ENCODE peak calls at places on chromosome 2, in nine cellular contexts. C is trophoblast cell, W is neuronal stem cell, K is neural progenitor cell, H is heart right ventricle, R is MM.1S, A is adrenal gland, T is SJSA1, F is heart left ventricle. B is an unnamed sample. For H3K9me3 and H3K4me1, the result is how much of the 10 kb centered on the place peaks cover.

GRCh38 chr2:155485141-155485842 is 786.8 kb downstream of the KCNJ3 start:
- DNase-seq in K (no peak), W (no peak), R (no peak), F (no peak), T (no peak), A (no peak), C (no peak), H (no peak), B (no peak)

GRCh38 chr2:43192039-43192438 is 34.4 kb downstream of the ZFP36L2 start:
- DNase-seq in H (no peak), K (no peak), C (no peak), T (no peak), A (no peak), F (no peak), R (peak), W (no peak), B (no peak)

GRCh38 chr2:14632133-14632936 is at the start of gene LRATD1:
- DNase-seq in K (peak), H (peak), A (peak), W (peak), F (peak), R (no peak), C (peak), T (no peak), B (peak)

GRCh38 chr2:147844691-147845607 is at the start of gene ACVR2A:
- DNase-seq in K (peak), R (peak), H (peak), F (peak), C (peak), T (peak), A (peak), W (peak), B (peak)

GRCh38 chr2:215529271-215529670 is 93.4 kb upstream of the FN1 start:
- DNase-seq in F (no peak), T (no peak), R (no peak), C (peak), W (no peak), A (no peak), K (no peak), H (no peak), B (no peak)

GRCh38 chr2:30273574-30273929 is 42.2 kb downstream of the LBH start:
- DNase-seq in H (no peak), K (no peak), W (no peak), T (no peak), A (no peak), R (no peak), F (no peak), C (peak), B (no peak)

GRCh38 chr2:152582081-152582480 is 135.2 kb downstream of the PRPF40A start:
- DNase-seq in F (no peak), A (no peak), H (no peak), C (no peak), K (no peak), W (no peak), T (no peak), R (no peak), B (no peak)

GRCh38 chr2:27891063-27891819 is 712 bp downstream of the BABAM2 start:
- DNase-seq in R (peak), C (peak), H (peak), T (no peak), K (peak), F (peak), W (peak), A (peak), B (peak)

GRCh38 chr2:106366145-106366544 is 102.1 kb downstream of the RGPD3 start:
- DNase-seq in T (no peak), H (no peak), A (no peak), K (no peak), W (no peak), R (no peak), C (no peak), F (no peak), B (no peak)

GRCh38 chr2:39150890-39151497 is 30.1 kb upstream of the SOS1 start:
- DNase-seq in H (no peak), C (no peak), W (no peak), K (no peak), F (no peak), A (no peak), T (no peak), R (no peak), B (no peak)

GRCh38 chr2:18795881-18796280 is 206.5 kb upstream of the NT5C1B start:
- DNase-seq in T (no peak), R (no peak), H (no peak), C (no peak), F (no peak), A (no peak), W (no peak), K (no peak), B (no peak)

GRCh38 chr2:211216221-211216620 is 659.8 kb downstream of the CPS1 start:
- DNase-seq in R (peak), W (no peak), A (no peak), K (peak), H (no peak), T (no peak), F (no peak), C (peak), B (no peak)

GRCh38 chr2:74414913-74415761 is 6.3 kb downstream of the C2orf81 start:
- DNase-seq in R (no peak), A (no peak), H (peak), K (no peak), F (peak), W (no peak), T (no peak), C (no peak), B (peak)

GRCh38 chr2:28445448-28446258 is 50.2 kb upstream of the PLB1 start:
- DNase-seq in K (no peak), R (no peak), T (peak), F (peak), H (no peak), C (peak), A (peak), W (no peak), B (peak)

GRCh38 chr2:158305501-158305900 is 151.1 kb downstream of the CCDC148 start:
- DNase-seq in T (no peak), R (no peak), A (no peak), W (no peak), F (no peak), H (no peak), C (peak), K (no peak), B (no peak)

GRCh38 chr2:177585234-177585863 is 192.8 kb downstream of the AGPS start:
- DNase-seq in F (peak), K (no peak), R (no peak), A (no peak), T (no peak), H (peak), W (no peak), C (no peak), B (no peak)

GRCh38 chr2:170457742-170458141 is 257.4 kb upstream of the SP5 start:
- DNase-seq in F (no peak), W (no peak), K (no peak), A (no peak), H (no peak), C (no peak), R (no peak), T (no peak), B (no peak)

GRCh38 chr2:67374481-67374880 is 22.7 kb upstream of the ETAA1 start:
- DNase-seq in R (no peak), C (peak), W (no peak), H (no peak), F (no peak), A (no peak), T (no peak), K (no peak), B (no peak)

GRCh38 chr2:218021536-218022071 is 18.8 kb upstream of the TNS1 start:
- DNase-seq in F (peak), H (peak), A (no peak), R (no peak), C (no peak), K (no peak), W (no peak), T (no peak), B (peak)
- H3K9me3 ChIP-seq in F (under half), H (under half), A (under half), R (under half), C (under half), K (under half), W (under half), T (under half), B (under half)

DNA sequence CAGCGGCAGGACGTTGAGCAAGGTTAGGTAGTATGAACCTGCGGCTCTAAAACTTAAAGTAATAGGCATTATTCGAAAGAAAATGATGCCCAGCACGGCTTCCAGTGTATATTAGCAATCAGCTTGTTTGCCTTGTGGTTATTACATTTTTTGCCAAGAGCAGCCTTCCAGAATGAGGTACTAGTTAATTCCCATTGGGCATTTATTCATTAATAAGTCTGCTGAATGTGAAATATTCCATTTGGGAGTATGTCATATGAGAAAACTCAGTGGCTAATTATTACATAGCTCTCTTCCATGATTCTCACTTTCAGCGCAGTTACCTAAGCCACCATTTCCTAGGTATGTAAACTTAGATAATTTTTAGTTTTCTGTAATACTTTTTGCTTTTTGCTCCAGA is 12.9 kb downstream of the CRIM1 start:
- DNase-seq in R (no peak), T (no peak), A (no peak), H (no peak), C (no peak), W (no peak), K (no peak), F (no peak), B (no peak)
- H3K4me1 ChIP-seq in R (under half), T (half or more), A (under half), H (half or more), C (under half), W (under half), K (half or more), F (half or more), B (half or more)

DNA sequence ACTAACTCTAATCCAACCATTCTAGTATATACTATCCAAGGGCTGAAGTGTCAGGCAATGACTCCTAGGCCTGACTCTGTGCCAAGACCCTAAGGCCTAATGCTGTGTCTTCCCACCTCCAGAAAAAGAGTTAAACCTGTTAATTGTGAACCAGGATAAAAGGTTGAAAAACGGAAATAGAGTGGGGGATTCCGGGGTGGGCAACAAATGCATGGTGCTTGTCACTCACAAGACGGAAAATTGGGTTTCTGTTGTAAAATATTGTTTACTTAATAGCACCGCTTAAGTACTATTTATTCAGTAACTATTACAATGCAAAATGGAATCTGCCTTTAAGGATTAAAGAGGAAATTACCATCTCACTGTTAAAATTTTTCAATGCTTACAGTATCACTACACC is 3.2 kb downstream of the STK17B start:
- DNase-seq in R (no peak), A (no peak), K (no peak), H (no peak), W (no peak), F (no peak), C (no peak), T (peak), B (no peak)
- H3K4me3 ChIP-seq in R (peak), A (peak), K (no peak), H (peak), W (no peak), F (no peak), C (no peak), T (no peak), B (peak)

DNA sequence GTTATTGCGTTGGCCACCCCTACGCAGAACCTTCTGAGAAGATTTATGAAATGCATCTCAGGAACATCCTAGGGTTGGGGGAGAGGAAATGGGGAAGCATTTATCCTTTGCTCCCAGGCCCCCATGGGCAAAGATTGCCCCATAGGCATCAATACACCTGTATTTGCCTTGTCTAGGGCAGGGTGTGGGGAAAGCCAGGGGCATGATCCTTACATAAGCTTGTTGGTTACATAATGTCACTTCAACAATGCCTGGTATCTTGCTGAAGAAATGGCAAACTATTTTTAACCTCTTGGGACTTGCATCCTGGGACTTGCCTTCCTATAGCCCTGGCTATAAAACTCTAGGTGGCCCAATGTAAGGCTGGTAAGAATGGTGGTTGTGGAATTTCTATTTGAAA is 53.9 kb upstream of the SPRED2 start:
- DNase-seq in K (no peak), C (peak), H (no peak), R (no peak), T (no peak), F (no peak), A (no peak), W (no peak), B (no peak)
- H3K9me3 ChIP-seq in K (under half), C (under half), H (under half), R (under half), T (under half), F (under half), A (under half), W (under half), B (under half)

GRCh38 chr2:160363961-160364733 is 129.5 kb downstream of the RBMS1 start:
- DNase-seq in T (peak), A (no peak), K (no peak), H (no peak), C (no peak), F (no peak), W (no peak), R (no peak), B (no peak)
- H3K4me1 ChIP-seq in T (half or more), A (half or more), K (under half), H (half or more), C (under half), F (half or more), W (under half), R (under half), B (half or more)

DNA sequence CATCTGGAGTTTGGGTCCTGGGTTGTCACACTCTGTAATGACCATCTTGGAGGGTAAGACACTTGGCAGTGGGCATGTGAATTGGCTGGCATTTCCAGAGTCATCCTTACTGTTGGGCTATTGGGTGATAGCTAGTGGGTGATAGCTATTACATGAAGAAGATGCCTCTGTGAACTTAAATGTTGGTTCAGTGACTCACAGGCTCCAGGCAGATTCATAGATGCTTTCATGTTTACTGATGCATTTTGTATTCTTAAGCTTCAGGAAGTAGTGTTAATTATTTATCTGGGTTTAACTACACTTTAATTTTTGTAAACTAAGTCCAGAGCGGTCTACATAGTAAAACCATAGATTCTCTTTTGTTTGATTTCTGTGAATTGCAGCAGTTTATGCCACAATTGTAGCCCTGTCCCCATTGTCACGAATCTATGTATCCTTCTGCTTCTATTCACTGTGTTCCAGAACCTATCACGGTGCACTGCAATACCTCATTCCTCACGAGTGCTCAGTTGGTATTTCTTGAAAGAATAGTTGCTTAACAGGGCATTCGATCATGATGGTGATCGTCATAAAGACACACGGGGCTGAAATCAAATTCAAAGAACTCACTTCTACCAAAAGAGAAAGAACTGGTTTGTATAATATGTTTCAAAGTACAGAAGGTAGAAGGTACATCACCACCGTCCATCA is 79.7 kb downstream of the GBX2 start:
- DNase-seq in A (no peak), H (no peak), F (no peak), K (no peak), T (peak), W (no peak), R (no peak), C (no peak), B (no peak)
- H3K4me3 ChIP-seq in A (no peak), H (no peak), F (no peak), K (no peak), T (no peak), W (no peak), R (no peak), C (no peak), B (no peak)

GRCh38 chr2:95374916-95375471 is 27.5 kb upstream of the FAHD2A start:
- DNase-seq in H (no peak), C (no peak), R (no peak), T (no peak), K (no peak), A (no peak), W (no peak), F (no peak), B (peak)

GRCh38 chr2:95372845-95373244 is 29.7 kb upstream of the FAHD2A start:
- DNase-seq in A (no peak), H (no peak), F (no peak), R (no peak), T (no peak), K (no peak), W (no peak), C (no peak), B (peak)

GRCh38 chr2:95374029-95374428 is 28.5 kb upstream of the FAHD2A start:
- DNase-seq in R (no peak), F (no peak), K (no peak), A (no peak), H (no peak), W (no peak), T (no peak), C (no peak), B (peak)

GRCh38 chr2:95375532-95376221 is 26.8 kb upstream of the FAHD2A start:
- DNase-seq in A (no peak), K (no peak), C (no peak), T (no peak), R (no peak), F (no peak), W (no peak), H (no peak), B (peak)

GRCh38 chr2:95374451-95374915 is 28.0 kb upstream of the FAHD2A start:
- DNase-seq in W (no peak), K (no peak), F (no peak), C (no peak), R (no peak), H (no peak), A (no peak), T (no peak), B (peak)
- H3K9me3 ChIP-seq in W (under half), K (under half), F (under half), C (under half), R (under half), H (under half), A (under half), T (under half), B (under half)

GRCh38 chr2:237686659-237687136 is 59.3 kb downstream of the LRRFIP1 start:
- DNase-seq in T (peak), W (no peak), A (no peak), R (no peak), K (no peak), C (peak), H (no peak), F (peak), B (peak)

GRCh38 chr2:237685408-237685807 is 58.0 kb downstream of the LRRFIP1 start:
- DNase-seq in C (peak), T (no peak), H (no peak), W (no peak), R (no peak), F (no peak), K (peak), A (no peak), B (peak)

GRCh38 chr2:237687666-237688065 is 60.3 kb downstream of the LRRFIP1 start:
- DNase-seq in W (no peak), H (peak), K (no peak), T (peak), R (no peak), F (peak), C (peak), A (no peak), B (peak)

GRCh38 chr2:237689569-237690131 is 62.3 kb downstream of the LRRFIP1 start:
- DNase-seq in H (no peak), W (no peak), R (no peak), F (peak), A (no peak), K (no peak), T (no peak), C (no peak), B (peak)

GRCh38 chr2:237688081-237688480 is 60.7 kb downstream of the LRRFIP1 start:
- DNase-seq in F (no peak), K (no peak), W (no peak), T (no peak), H (no peak), C (no peak), A (no peak), R (no peak), B (no peak)
- H3K4me1 ChIP-seq in F (under half), K (under half), W (under half), T (under half), H (half or more), C (under half), A (under half), R (under half), B (under half)

DNA sequence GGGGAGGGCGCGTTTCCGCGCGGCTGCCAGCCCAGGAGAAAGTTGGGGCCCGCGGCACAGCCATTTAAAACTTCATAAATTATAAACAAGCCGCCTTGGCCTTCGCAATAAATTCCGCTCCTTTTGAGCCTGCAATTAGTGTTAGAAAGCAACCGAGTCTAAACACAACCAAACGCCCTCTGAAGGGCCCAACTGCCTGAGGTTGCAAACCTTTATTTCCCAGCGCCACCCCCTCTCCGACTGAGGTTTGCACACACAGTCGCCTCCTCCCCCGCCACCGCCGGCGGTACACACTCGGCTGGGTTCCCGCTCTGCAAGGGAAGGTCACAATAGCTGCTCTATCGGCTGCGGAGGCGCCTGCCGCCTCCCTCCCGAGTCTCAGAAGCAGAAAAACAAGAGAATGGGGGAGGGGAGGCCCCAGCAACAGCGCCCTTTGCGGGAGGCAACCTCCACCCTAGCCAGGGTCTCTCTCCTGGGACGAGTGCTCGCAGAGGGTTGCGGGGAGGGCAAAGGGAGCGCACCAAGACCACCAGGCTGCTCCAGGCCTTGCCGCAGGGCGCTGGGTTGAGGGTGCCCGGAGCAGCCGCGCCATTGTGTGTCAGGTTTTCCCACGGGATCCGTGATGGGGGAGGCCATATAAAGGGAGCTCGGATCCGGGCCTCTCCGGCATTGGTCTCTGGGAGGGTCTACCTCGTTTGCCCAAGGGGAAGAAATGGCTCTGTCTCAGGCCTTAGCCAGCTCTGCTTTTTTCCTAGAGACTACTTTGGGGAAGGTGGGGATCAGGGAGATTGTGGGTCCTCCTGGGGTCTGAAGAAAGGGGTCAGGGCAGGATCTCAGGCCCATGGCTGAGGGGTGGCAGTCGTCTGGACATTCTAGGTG is 13.4 kb upstream of the HOXD1 start:
- DNase-seq in C (no peak), W (no peak), R (no peak), T (no peak), H (no peak), K (peak), A (peak), F (no peak), B (no peak)
- H3K4me3 ChIP-seq in C (no peak), W (peak), R (no peak), T (no peak), H (no peak), K (peak), A (peak), F (no peak), B (no peak)